ENCODE peak calls at places on chromosomes 6 and 20, in four cellular contexts. X is Peyer's patch, P is tibial nerve, J is heart left ventricle. B is an unnamed sample.

GRCh38 chr6:139369568-139370046 is 4.8 kb downstream of the CITED2 start:
- DNase-seq in X (no peak), J (no peak), P (no peak), B (peak; percentile 48)

GRCh38 chr20:17654649-17655285 is 27.3 kb downstream of the RRBP1 start:
- DNase-seq in J (no peak), X (no peak), P (peak; percentile 82), B (no peak)

GRCh38 chr6:90478278-90478677 is 108.6 kb downstream of the MAP3K7 start:
- DNase-seq in J (no peak), P (no peak), X (no peak), B (no peak)

GRCh38 chr20:19976595-19977372 is 40.4 kb upstream of the NAA20 start:
- DNase-seq in J (peak; percentile 72), X (no peak), P (peak; percentile 46), B (peak; percentile 21)

GRCh38 chr6:87788141-87788540 is 86.1 kb upstream of the AKIRIN2 start:
- DNase-seq in P (no peak), J (no peak), X (no peak), B (no peak)

GRCh38 chr6:53347921-53348435 is 772 bp downstream of the ELOVL5 start:
- DNase-seq in J (peak; percentile 86), X (peak; percentile 77), P (no peak), B (peak; percentile 55)

GRCh38 chr20:62141397-62142251 is 1.6 kb downstream of the PSMA7 start:
- DNase-seq in J (no peak), P (no peak), X (peak; percentile 56), B (peak; percentile 22)

GRCh38 chr6:70520575-70520974 is 46.2 kb upstream of the SDHAF4 start:
- DNase-seq in X (no peak), P (no peak), J (no peak), B (peak; percentile 28)

GRCh38 chr6:41416165-41416837 is 80.9 kb downstream of the NCR2 start:
- DNase-seq in P (no peak), J (no peak), X (no peak), B (no peak)

GRCh38 chr6:46948699-46949098 is 27.0 kb upstream of the ADGRF5 start:
- DNase-seq in J (peak; percentile 73), P (no peak), X (no peak), B (no peak)

GRCh38 chr6:139485742-139486475 is 111.5 kb upstream of the CITED2 start:
- DNase-seq in X (no peak), J (no peak), P (no peak), B (no peak)

GRCh38 chr20:63042448-63043071 is 35.8 kb upstream of the BHLHE23 start:
- DNase-seq in X (no peak), P (no peak), J (no peak), B (no peak)

GRCh38 chr20:61896058-61896961 is 169.4 kb downstream of the TAF4 start:
- DNase-seq in P (peak; percentile 25), J (no peak), X (no peak), B (peak; percentile 4)

GRCh38 chr20:62047666-62048345 is 17.9 kb downstream of the TAF4 start:
- DNase-seq in X (no peak), J (no peak), P (no peak), B (no peak)

GRCh38 chr6:92380803-92381601 is 1038.4 kb downstream of the EPHA7 start:
- DNase-seq in J (no peak), X (no peak), P (no peak), B (no peak)

GRCh38 chr6:3273707-3274521 is 15.2 kb downstream of the PSMG4 start:
- DNase-seq in J (no peak), P (no peak), X (no peak), B (no peak)

GRCh38 chr6:163994566-163994965 is 580.0 kb downstream of the QKI start:
- DNase-seq in X (no peak), J (no peak), P (no peak), B (no peak)

GRCh38 chr6:39020136-39020535 is 28.4 kb upstream of the GLP1R start:
- DNase-seq in J (no peak), P (no peak), X (no peak), B (no peak)

DNA sequence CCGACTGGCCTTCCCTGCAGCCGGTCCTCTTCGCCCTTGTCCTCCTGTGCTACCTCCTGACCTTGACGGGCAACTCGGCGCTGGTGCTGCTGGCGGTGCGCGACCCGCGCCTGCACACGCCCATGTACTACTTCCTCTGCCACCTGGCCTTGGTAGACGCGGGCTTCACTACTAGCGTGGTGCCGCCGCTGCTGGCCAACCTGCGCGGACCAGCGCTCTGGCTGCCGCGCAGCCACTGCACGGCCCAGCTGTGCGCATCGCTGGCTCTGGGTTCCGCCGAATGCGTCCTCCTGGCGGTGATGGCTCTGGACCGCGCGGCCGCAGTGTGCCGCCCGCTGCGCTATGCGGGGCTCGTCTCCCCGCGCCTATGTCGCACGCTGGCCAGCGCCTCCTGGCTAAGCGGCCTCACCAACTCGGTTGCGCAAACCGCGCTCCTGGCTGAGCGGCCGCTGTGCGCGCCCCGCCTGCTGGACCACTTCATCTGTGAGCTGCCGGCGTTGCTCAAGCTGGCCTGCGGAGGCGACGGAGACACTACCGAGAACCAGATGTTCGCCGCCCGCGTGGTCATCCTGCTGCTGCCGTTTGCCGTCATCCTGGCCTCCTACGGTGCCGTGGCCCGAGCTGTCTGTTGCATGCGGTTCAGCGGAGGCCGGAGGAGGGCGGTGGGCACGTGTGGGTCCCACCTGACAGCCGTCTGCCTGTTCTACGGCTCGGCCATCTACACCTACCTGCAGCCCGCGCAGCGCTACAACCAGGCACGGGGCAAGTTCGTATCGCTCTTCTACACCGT is 6.1 kb downstream of the UBD start:
- DNase-seq in J (peak; percentile 40), P (peak; percentile 17), X (peak; percentile 70), B (peak; percentile 23)
- H3K27ac ChIP-seq in J (no peak overlapping the region), P (no peak overlapping the region), X (peak overlapping the region; percentile 22), B (no peak overlapping the region)

DNA sequence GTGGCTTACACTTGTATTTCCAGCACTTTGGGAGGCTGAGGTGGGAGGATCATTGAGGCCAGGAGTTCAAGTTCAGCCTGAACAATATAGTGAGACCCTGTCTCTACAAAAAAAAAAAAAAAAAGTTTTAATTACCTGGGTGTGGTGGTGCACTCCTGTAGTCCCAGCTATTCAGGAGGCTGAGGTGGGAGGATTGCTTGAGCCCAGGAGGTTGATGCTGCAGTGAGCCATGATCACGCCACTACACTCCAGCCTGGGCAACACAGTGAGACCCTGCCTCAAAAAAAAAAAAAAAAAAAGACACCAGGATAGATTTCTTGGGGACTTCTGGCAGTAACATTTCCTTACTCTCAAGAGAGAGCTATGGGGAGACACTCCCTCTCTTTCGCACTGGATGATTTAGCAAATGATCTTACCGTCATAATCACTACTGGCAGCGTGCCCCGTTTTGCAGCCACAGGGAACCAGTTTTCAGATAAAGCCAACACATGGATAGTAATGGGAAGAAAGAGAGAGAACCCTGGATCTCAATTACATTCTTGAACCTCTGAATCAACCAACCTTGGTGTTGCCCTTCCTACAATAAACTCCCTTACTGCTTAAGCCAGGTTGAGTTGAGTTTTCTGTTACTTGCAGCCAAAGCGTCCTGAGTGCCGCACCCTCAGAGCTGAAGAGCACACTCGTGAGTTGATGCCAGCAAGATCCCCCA is 18.1 kb upstream of the PTPN1 start:
- DNase-seq in P (no peak), J (no peak), X (peak; percentile 74), B (no peak)
- H3K27ac ChIP-seq in P (no peak overlapping the region), J (no peak overlapping the region), X (no peak overlapping the region), B (no peak overlapping the region)

DNA sequence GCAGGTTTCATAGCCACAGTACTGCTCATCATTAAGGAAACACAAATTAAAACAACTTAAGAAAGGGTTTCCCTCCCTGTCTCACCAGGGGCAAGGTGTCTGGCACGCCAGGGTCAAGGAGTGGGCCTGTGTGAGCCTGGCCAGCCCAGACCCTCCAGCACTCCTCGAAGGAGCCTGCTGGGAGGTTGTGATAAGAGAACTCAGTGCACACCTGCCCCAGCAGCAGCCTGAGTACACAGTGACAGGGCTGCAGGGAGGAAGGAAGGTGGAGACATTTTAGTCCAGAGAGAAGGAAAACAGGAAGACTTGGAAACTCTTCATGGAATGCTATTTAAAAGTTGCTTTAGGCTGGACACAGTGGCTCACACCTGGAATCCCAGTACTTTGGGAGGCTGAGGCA is 14.1 kb downstream of the NINL start:
- DNase-seq in J (no peak), P (no peak), X (no peak), B (no peak)
- H3K27ac ChIP-seq in J (no peak overlapping the region), P (no peak overlapping the region), X (no peak overlapping the region), B (no peak overlapping the region)

GRCh38 chr6:152355166-152355565 is 282.0 kb downstream of the SYNE1 start:
- DNase-seq in J (no peak), P (no peak), X (no peak), B (no peak)

GRCh38 chr6:152351742-152352141 is 285.4 kb downstream of the SYNE1 start:
- DNase-seq in X (no peak), P (no peak), J (no peak), B (no peak)

GRCh38 chr6:152348116-152348515 is 289.0 kb downstream of the SYNE1 start:
- DNase-seq in P (no peak), X (no peak), J (no peak), B (no peak)

GRCh38 chr6:152353440-152353839 is 283.7 kb downstream of the SYNE1 start:
- DNase-seq in X (no peak), P (no peak), J (no peak), B (no peak)

DNA sequence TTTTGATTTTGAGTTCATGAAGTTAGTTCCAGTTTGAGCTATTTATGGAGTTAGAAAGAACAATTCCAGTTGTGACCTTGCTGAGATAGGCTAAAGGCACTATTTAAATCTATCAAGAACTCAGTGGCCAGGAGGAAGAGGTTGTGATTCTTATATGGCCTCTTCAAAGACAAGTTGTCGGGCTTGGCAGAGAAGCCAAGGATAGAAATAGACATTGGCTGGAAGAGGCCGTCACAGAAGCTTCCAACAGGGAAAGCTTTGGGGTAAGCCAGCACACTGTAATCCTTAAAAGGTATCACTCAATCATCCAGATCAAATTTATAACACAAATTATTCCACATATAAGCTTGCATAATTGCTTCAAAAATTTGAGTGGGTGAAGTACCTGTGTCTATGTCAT is 286.1 kb downstream of the SYNE1 start:
- DNase-seq in P (no peak), X (no peak), J (no peak), B (no peak)
- H3K27ac ChIP-seq in P (no peak overlapping the region), X (no peak overlapping the region), J (peak overlapping the region; percentile 69), B (no peak overlapping the region)

GRCh38 chr20:33694666-33695065 is 8.5 kb upstream of the E2F1 start:
- DNase-seq in J (no peak), P (no peak), X (no peak), B (no peak)

GRCh38 chr20:33693741-33694645 is 7.8 kb upstream of the E2F1 start:
- DNase-seq in P (no peak), J (no peak), X (no peak), B (no peak)

GRCh38 chr20:33696448-33696847 is 10.3 kb upstream of the E2F1 start:
- DNase-seq in P (no peak), J (no peak), X (no peak), B (no peak)

GRCh38 chr20:33689973-33690372 is 3.8 kb upstream of the E2F1 start:
- DNase-seq in X (no peak), J (no peak), P (no peak), B (peak; percentile 14)

GRCh38 chr20:33693274-33693673 is 7.1 kb upstream of the E2F1 start:
- DNase-seq in J (no peak), X (no peak), P (no peak), B (no peak)
- H3K27ac ChIP-seq in J (no peak overlapping the region), X (no peak overlapping the region), P (peak overlapping the region; percentile 90), B (no peak overlapping the region)

DNA sequence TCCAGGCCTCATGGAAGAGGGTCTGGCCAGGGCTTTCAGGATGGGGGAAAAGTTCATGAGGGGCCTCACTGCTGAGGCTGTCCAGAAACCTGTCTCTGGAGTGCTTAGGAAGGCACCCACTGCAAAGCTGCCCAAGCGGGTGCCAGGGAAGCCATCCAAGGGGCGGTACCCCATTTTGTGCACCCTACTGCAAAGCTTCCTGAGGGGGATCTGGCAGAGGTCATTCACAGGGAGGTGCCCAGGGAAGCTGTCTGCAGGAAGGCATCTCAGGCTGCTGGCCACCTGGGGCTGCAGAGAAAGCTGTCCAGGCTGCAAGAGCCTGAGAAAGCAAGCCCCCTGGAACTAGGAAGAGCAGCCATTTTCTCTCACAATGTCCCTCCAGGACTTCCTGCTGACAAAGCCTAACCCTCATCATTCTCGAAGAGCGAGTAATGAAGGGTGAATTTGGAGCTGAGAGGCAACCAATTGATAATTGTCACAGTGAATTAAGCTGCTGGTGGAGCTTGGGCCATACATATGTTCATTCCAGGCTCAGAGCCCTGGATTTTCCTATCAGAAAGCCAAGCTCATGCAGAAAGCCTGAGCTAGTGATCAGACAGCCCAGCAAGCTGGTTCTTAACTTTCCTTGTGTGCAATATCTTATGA is 62.1 kb upstream of the SLC22A16 start:
- DNase-seq in P (no peak), X (no peak), J (no peak), B (no peak)
- H3K27ac ChIP-seq in P (peak overlapping the region; percentile 85), X (no peak overlapping the region), J (no peak overlapping the region), B (no peak overlapping the region)

B was measured in CD4-positive, alpha-beta memory T cell.